ENCODE peak calls at places on chromosomes 16 and 17, in seven cellular contexts. One of them, this sample, is unnamed.

GRCh38 chr17:73820686-73821448 is 176.6 kb upstream of the SDK2 start:
- DNase-seq in CD4-positive, CD25-positive, alpha-beta regulatory T cell: no peak
- DNase-seq in cardiac muscle cell: peak; percentile 29
- DNase-seq in A549: no peak
- DNase-seq in lung: no peak
- DNase-seq in colonic mucosa: peak; percentile 37
- DNase-seq in keratinocyte: no peak
- DNase-seq in this sample: no peak

GRCh38 chr17:39671651-39672521 is 3.6 kb downstream of the PNMT start:
- DNase-seq in CD4-positive, CD25-positive, alpha-beta regulatory T cell: no peak
- DNase-seq in colonic mucosa: peak; percentile 72
- DNase-seq in cardiac muscle cell: peak; percentile 73
- DNase-seq in lung: no peak
- DNase-seq in A549: peak; percentile 82
- DNase-seq in keratinocyte: no peak
- DNase-seq in this sample: no peak

GRCh38 chr17:5381542-5381941 is 37.9 kb downstream of the NUP88 start:
- DNase-seq in keratinocyte: no peak
- DNase-seq in lung: no peak
- DNase-seq in A549: no peak
- DNase-seq in cardiac muscle cell: no peak
- DNase-seq in colonic mucosa: no peak
- DNase-seq in CD4-positive, CD25-positive, alpha-beta regulatory T cell: no peak
- DNase-seq in this sample: no peak

GRCh38 chr17:40538936-40539705 is 26.2 kb downstream of the CCR7 start:
- DNase-seq in A549: no peak
- DNase-seq in cardiac muscle cell: no peak
- DNase-seq in CD4-positive, CD25-positive, alpha-beta regulatory T cell: no peak
- DNase-seq in keratinocyte: no peak
- DNase-seq in colonic mucosa: no peak
- DNase-seq in lung: no peak
- DNase-seq in this sample: no peak

GRCh38 chr16:1530883-1531637 is 2.4 kb upstream of the TMEM204 start:
- DNase-seq in colonic mucosa: no peak
- DNase-seq in A549: no peak
- DNase-seq in cardiac muscle cell: no peak
- DNase-seq in keratinocyte: no peak
- DNase-seq in lung: no peak
- DNase-seq in CD4-positive, CD25-positive, alpha-beta regulatory T cell: no peak
- DNase-seq in this sample: peak; percentile 74

GRCh38 chr17:58595194-58595792 is 80.9 kb upstream of the MTMR4 start:
- DNase-seq in lung: no peak
- DNase-seq in A549: no peak
- DNase-seq in CD4-positive, CD25-positive, alpha-beta regulatory T cell: no peak
- DNase-seq in colonic mucosa: no peak
- DNase-seq in cardiac muscle cell: no peak
- DNase-seq in keratinocyte: no peak
- DNase-seq in this sample: no peak

GRCh38 chr17:76716834-76717205 is 6.1 kb upstream of the MXRA7 start:
- DNase-seq in colonic mucosa: no peak
- DNase-seq in cardiac muscle cell: no peak
- DNase-seq in keratinocyte: no peak
- DNase-seq in lung: no peak
- DNase-seq in A549: no peak
- DNase-seq in CD4-positive, CD25-positive, alpha-beta regulatory T cell: no peak
- DNase-seq in this sample: no peak

GRCh38 chr17:78142113-78142861 is 3.9 kb upstream of the C17orf99 start:
- DNase-seq in CD4-positive, CD25-positive, alpha-beta regulatory T cell: no peak
- DNase-seq in A549: peak; percentile 85
- DNase-seq in lung: peak; percentile 69
- DNase-seq in keratinocyte: peak; percentile 97
- DNase-seq in cardiac muscle cell: no peak
- DNase-seq in colonic mucosa: peak; percentile 86
- DNase-seq in this sample: no peak

GRCh38 chr16:58647107-58647506 is 17.5 kb upstream of the CNOT1 start:
- DNase-seq in A549: no peak
- DNase-seq in colonic mucosa: no peak
- DNase-seq in CD4-positive, CD25-positive, alpha-beta regulatory T cell: no peak
- DNase-seq in cardiac muscle cell: no peak
- DNase-seq in lung: no peak
- DNase-seq in keratinocyte: no peak
- DNase-seq in this sample: no peak

GRCh38 chr16:56320081-56320480 is 105.3 kb downstream of the AMFR start:
- DNase-seq in colonic mucosa: no peak
- DNase-seq in A549: no peak
- DNase-seq in lung: no peak
- DNase-seq in CD4-positive, CD25-positive, alpha-beta regulatory T cell: no peak
- DNase-seq in cardiac muscle cell: no peak
- DNase-seq in keratinocyte: no peak
- DNase-seq in this sample: no peak

GRCh38 chr16:28188085-28188916 is 23.5 kb downstream of the XPO6 start:
- DNase-seq in cardiac muscle cell: no peak
- DNase-seq in CD4-positive, CD25-positive, alpha-beta regulatory T cell: no peak
- DNase-seq in colonic mucosa: no peak
- DNase-seq in keratinocyte: no peak
- DNase-seq in lung: no peak
- DNase-seq in A549: no peak
- DNase-seq in this sample: no peak

GRCh38 chr17:44008205-44008909 is 3.9 kb downstream of the NAGS start:
- DNase-seq in colonic mucosa: no peak
- DNase-seq in cardiac muscle cell: no peak
- DNase-seq in keratinocyte: no peak
- DNase-seq in CD4-positive, CD25-positive, alpha-beta regulatory T cell: no peak
- DNase-seq in A549: no peak
- DNase-seq in lung: no peak
- DNase-seq in this sample: no peak

GRCh38 chr16:55645986-55646385 is 9.8 kb upstream of the SLC6A2 start:
- DNase-seq in A549: no peak
- DNase-seq in keratinocyte: no peak
- DNase-seq in colonic mucosa: no peak
- DNase-seq in lung: no peak
- DNase-seq in CD4-positive, CD25-positive, alpha-beta regulatory T cell: no peak
- DNase-seq in cardiac muscle cell: no peak
- DNase-seq in this sample: no peak

GRCh38 chr16:66223176-66223780 is 143.2 kb upstream of the CDH5 start:
- DNase-seq in lung: no peak
- DNase-seq in cardiac muscle cell: no peak
- DNase-seq in colonic mucosa: no peak
- DNase-seq in keratinocyte: no peak
- DNase-seq in A549: no peak
- DNase-seq in CD4-positive, CD25-positive, alpha-beta regulatory T cell: no peak
- DNase-seq in this sample: no peak

GRCh38 chr17:36602030-36602737 is 801 bp downstream of the MRM1 start:
- DNase-seq in CD4-positive, CD25-positive, alpha-beta regulatory T cell: no peak
- DNase-seq in keratinocyte: no peak
- DNase-seq in cardiac muscle cell: peak; percentile 17
- DNase-seq in colonic mucosa: peak; percentile 56
- DNase-seq in lung: no peak
- DNase-seq in A549: no peak
- DNase-seq in this sample: peak; percentile 22

GRCh38 chr17:40727447-40728231 is 24.1 kb upstream of the KRT24 start:
- DNase-seq in colonic mucosa: no peak
- DNase-seq in CD4-positive, CD25-positive, alpha-beta regulatory T cell: no peak
- DNase-seq in lung: no peak
- DNase-seq in cardiac muscle cell: no peak
- DNase-seq in keratinocyte: no peak
- DNase-seq in A549: no peak
- DNase-seq in this sample: no peak

GRCh38 chr17:9021158-9021984 is at the start of gene NTN1:
- DNase-seq in lung: no peak
- DNase-seq in cardiac muscle cell: peak; percentile 69
- DNase-seq in A549: no peak
- DNase-seq in keratinocyte: no peak
- DNase-seq in CD4-positive, CD25-positive, alpha-beta regulatory T cell: no peak
- DNase-seq in colonic mucosa: peak; percentile 38
- DNase-seq in this sample: peak; percentile 54

GRCh38 chr16:68257251-68257905 is 6.9 kb upstream of the SLC7A6 start:
- DNase-seq in colonic mucosa: peak; percentile 59
- DNase-seq in cardiac muscle cell: no peak
- DNase-seq in A549: no peak
- DNase-seq in CD4-positive, CD25-positive, alpha-beta regulatory T cell: no peak
- DNase-seq in lung: no peak
- DNase-seq in keratinocyte: no peak
- DNase-seq in this sample: no peak

GRCh38 chr16:30351586-30352419 is 3.3 kb downstream of the CD2BP2 start:
- DNase-seq in A549: no peak
- DNase-seq in CD4-positive, CD25-positive, alpha-beta regulatory T cell: no peak
- DNase-seq in keratinocyte: no peak
- DNase-seq in lung: peak; percentile 86
- DNase-seq in cardiac muscle cell: no peak
- DNase-seq in colonic mucosa: peak; percentile 46
- DNase-seq in this sample: peak; percentile 87

GRCh38 chr17:64781013-64781392 is 118.9 kb upstream of the SMURF2 start:
- DNase-seq in keratinocyte: no peak
- DNase-seq in colonic mucosa: no peak
- DNase-seq in lung: no peak
- DNase-seq in cardiac muscle cell: peak; percentile 39
- DNase-seq in CD4-positive, CD25-positive, alpha-beta regulatory T cell: no peak
- DNase-seq in A549: no peak
- DNase-seq in this sample: no peak

GRCh38 chr17:57033296-57033695 is 51.8 kb upstream of the AKAP1 start:
- DNase-seq in A549: no peak
- DNase-seq in lung: peak; percentile 66
- DNase-seq in cardiac muscle cell: peak; percentile 65
- DNase-seq in keratinocyte: no peak
- DNase-seq in CD4-positive, CD25-positive, alpha-beta regulatory T cell: no peak
- DNase-seq in colonic mucosa: peak; percentile 57
- DNase-seq in this sample: no peak

GRCh38 chr17:57034807-57035754 is 50.0 kb upstream of the AKAP1 start:
- DNase-seq in CD4-positive, CD25-positive, alpha-beta regulatory T cell: no peak
- DNase-seq in colonic mucosa: no peak
- DNase-seq in lung: no peak
- DNase-seq in A549: no peak
- DNase-seq in keratinocyte: no peak
- DNase-seq in cardiac muscle cell: no peak
- DNase-seq in this sample: no peak

GRCh38 chr17:57037401-57037800 is 47.6 kb upstream of the AKAP1 start:
- DNase-seq in lung: no peak
- DNase-seq in CD4-positive, CD25-positive, alpha-beta regulatory T cell: no peak
- DNase-seq in keratinocyte: no peak
- DNase-seq in colonic mucosa: no peak
- DNase-seq in A549: no peak
- DNase-seq in cardiac muscle cell: no peak
- DNase-seq in this sample: no peak

GRCh38 chr17:57038486-57038885 is 46.6 kb upstream of the AKAP1 start:
- DNase-seq in cardiac muscle cell: no peak
- DNase-seq in A549: no peak
- DNase-seq in lung: no peak
- DNase-seq in colonic mucosa: peak; percentile 15
- DNase-seq in CD4-positive, CD25-positive, alpha-beta regulatory T cell: no peak
- DNase-seq in keratinocyte: no peak
- DNase-seq in this sample: no peak

DNA sequence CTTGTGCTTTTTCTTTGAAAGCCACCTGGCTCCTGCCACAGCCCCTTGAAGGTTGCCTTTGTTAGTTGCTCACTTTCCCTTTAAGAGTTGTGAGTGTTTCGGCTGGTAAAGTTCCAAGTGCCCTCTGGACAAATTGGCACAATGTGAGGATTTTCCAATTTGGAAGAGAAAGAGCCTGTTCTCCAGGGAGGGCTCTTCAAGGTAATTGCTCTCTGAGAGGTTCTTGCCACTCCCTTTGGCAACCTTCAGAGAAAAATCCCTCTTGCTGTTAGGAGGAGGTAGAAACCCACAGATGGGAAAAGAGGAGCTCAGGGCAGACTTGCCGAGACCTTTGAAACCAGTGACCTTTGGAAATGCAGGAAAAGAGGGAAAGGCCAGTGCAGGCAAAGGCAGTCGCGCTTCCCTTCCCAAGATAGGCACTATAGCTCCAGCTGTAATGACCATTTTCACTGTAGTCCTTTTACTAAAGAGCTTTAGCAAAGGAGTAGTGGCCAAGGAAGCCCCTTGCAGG is 49.0 kb upstream of the AKAP1 start:
- DNase-seq in keratinocyte: no peak
- DNase-seq in colonic mucosa: peak; percentile 90
- DNase-seq in A549: no peak
- DNase-seq in CD4-positive, CD25-positive, alpha-beta regulatory T cell: no peak
- DNase-seq in cardiac muscle cell: no peak
- DNase-seq in lung: peak; percentile 77
- DNase-seq in this sample: no peak
- H3K4me3 ChIP-seq in keratinocyte: no peak overlapping the region
- H3K4me3 ChIP-seq in colonic mucosa: no peak overlapping the region
- H3K4me3 ChIP-seq in A549: no peak overlapping the region
- H3K4me3 ChIP-seq in CD4-positive, CD25-positive, alpha-beta regulatory T cell: no peak overlapping the region
- H3K4me3 ChIP-seq in cardiac muscle cell: no peak overlapping the region
- H3K4me3 ChIP-seq in lung: no peak overlapping the region
- H3K4me3 ChIP-seq in this sample: no peak overlapping the region

DNA sequence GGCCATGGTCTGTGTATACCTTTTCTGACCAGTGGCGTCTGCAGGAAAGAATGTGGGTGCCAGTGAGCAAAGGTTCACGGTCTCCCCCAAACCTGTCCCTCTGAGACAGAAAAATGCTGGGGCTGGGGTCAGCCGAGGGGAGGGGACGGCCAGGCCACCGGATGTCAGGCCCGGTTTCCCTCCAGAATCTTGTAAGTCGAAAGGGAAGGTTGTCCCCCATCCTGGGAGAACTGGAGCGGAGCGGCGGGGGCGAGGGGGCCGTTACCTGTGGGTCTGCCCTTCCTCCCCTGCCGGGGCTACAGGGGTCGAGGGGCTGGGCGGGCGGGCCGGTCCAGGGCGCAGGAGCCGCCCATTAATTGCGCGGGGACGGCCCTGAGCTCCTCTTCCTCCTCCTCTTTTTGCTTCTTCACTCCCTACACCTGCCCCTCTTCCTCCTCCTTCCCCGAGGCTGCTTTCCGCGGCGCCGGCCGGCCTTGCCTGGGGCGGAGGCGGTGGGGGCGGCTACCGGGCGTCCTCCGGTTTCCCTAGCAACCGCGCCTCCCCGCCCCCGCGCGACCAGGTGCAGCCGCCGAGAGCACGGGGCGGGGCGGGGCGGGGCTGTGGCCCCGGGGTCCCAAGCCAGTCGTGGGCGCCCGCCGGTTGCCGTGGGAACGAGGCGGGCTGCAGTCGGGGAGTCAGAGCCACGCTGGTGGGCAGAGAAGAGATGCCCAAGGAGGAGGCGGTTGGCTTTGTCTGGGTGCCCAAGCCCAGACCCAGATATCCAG is at the start of gene MARCHF10:
- DNase-seq in A549: no peak
- DNase-seq in keratinocyte: no peak
- DNase-seq in CD4-positive, CD25-positive, alpha-beta regulatory T cell: no peak
- DNase-seq in lung: peak; percentile 41
- DNase-seq in cardiac muscle cell: no peak
- DNase-seq in colonic mucosa: peak; percentile 40
- DNase-seq in this sample: no peak
- H3K9me3 ChIP-seq in A549: no peaks in the 10 kb centered on the region
- H3K9me3 ChIP-seq in keratinocyte: no peaks in the 10 kb centered on the region
- H3K9me3 ChIP-seq in CD4-positive, CD25-positive, alpha-beta regulatory T cell: no peaks in the 10 kb centered on the region
- H3K9me3 ChIP-seq in lung: no peaks in the 10 kb centered on the region
- H3K9me3 ChIP-seq in cardiac muscle cell: no peaks in the 10 kb centered on the region
- H3K9me3 ChIP-seq in colonic mucosa: no peaks in the 10 kb centered on the region
- H3K9me3 ChIP-seq in this sample: no peaks in the 10 kb centered on the region

GRCh38 chr17:50283714-50284432 is 9.6 kb downstream of the TMEM92 start:
- DNase-seq in colonic mucosa: no peak
- DNase-seq in keratinocyte: no peak
- DNase-seq in CD4-positive, CD25-positive, alpha-beta regulatory T cell: no peak
- DNase-seq in A549: no peak
- DNase-seq in lung: no peak
- DNase-seq in cardiac muscle cell: no peak
- DNase-seq in this sample: no peak
- H3K4me3 ChIP-seq in colonic mucosa: no peak overlapping the region
- H3K4me3 ChIP-seq in keratinocyte: no peak overlapping the region
- H3K4me3 ChIP-seq in CD4-positive, CD25-positive, alpha-beta regulatory T cell: no peak overlapping the region
- H3K4me3 ChIP-seq in A549: no peak overlapping the region
- H3K4me3 ChIP-seq in lung: no peak overlapping the region
- H3K4me3 ChIP-seq in cardiac muscle cell: no peak overlapping the region
- H3K4me3 ChIP-seq in this sample: no peak overlapping the region

GRCh38 chr17:83194761-83195329 is 115.4 kb downstream of the METRNL start:
- DNase-seq in lung: no peak
- DNase-seq in A549: no peak
- DNase-seq in colonic mucosa: no peak
- DNase-seq in cardiac muscle cell: no peak
- DNase-seq in CD4-positive, CD25-positive, alpha-beta regulatory T cell: no peak
- DNase-seq in keratinocyte: no peak
- DNase-seq in this sample: peak; percentile 12
- H3K9me3 ChIP-seq in lung: no peaks in the 10 kb centered on the region
- H3K9me3 ChIP-seq in A549: no peaks in the 10 kb centered on the region
- H3K9me3 ChIP-seq in colonic mucosa: no peaks in the 10 kb centered on the region
- H3K9me3 ChIP-seq in cardiac muscle cell: no peaks in the 10 kb centered on the region
- H3K9me3 ChIP-seq in CD4-positive, CD25-positive, alpha-beta regulatory T cell: no peaks in the 10 kb centered on the region
- H3K9me3 ChIP-seq in keratinocyte: no peaks in the 10 kb centered on the region
- H3K9me3 ChIP-seq in this sample: no peaks in the 10 kb centered on the region

This sample was measured in uterus.